ENCODE peak calls at places on chromosomes 3 and 15, in nine cellular contexts. One of them, this sample, is unnamed.

GRCh38 chr15:61480863-61481262 is 251.8 kb upstream of the RORA start:
- DNase-seq in endothelial cell: no peak
- DNase-seq in GM13977: no peak
- DNase-seq in upper lobe of left lung: no peak
- DNase-seq in fibroblast of mammary gland: no peak
- DNase-seq in cardiac fibroblast: no peak
- DNase-seq in fibroblast of pulmonary artery: no peak
- DNase-seq in nephron progenitor cell: no peak
- DNase-seq in foreskin fibroblast: no peak
- DNase-seq in this sample: no peak

GRCh38 chr15:70954176-70954575 is 61.5 kb downstream of the LRRC49 start:
- DNase-seq in nephron progenitor cell: no peak
- DNase-seq in endothelial cell: no peak
- DNase-seq in fibroblast of pulmonary artery: no peak
- DNase-seq in upper lobe of left lung: no peak
- DNase-seq in GM13977: no peak
- DNase-seq in cardiac fibroblast: no peak
- DNase-seq in foreskin fibroblast: no peak
- DNase-seq in fibroblast of mammary gland: no peak
- DNase-seq in this sample: peak

GRCh38 chr15:27486676-27487290 is 515.8 kb downstream of the GABRG3 start:
- DNase-seq in foreskin fibroblast: no peak
- DNase-seq in fibroblast of pulmonary artery: no peak
- DNase-seq in upper lobe of left lung: no peak
- DNase-seq in cardiac fibroblast: no peak
- DNase-seq in fibroblast of mammary gland: no peak
- DNase-seq in endothelial cell: no peak
- DNase-seq in nephron progenitor cell: no peak
- DNase-seq in GM13977: no peak
- DNase-seq in this sample: no peak

GRCh38 chr15:67820992-67821783 is 4.1 kb upstream of the SKOR1 start:
- DNase-seq in upper lobe of left lung: no peak
- DNase-seq in fibroblast of mammary gland: peak
- DNase-seq in foreskin fibroblast: no peak
- DNase-seq in endothelial cell: peak
- DNase-seq in nephron progenitor cell: peak
- DNase-seq in cardiac fibroblast: peak
- DNase-seq in fibroblast of pulmonary artery: peak
- DNase-seq in GM13977: peak
- DNase-seq in this sample: peak

GRCh38 chr3:171320721-171321120 is 139.5 kb downstream of the TNIK start:
- DNase-seq in upper lobe of left lung: peak
- DNase-seq in endothelial cell: no peak
- DNase-seq in GM13977: no peak
- DNase-seq in nephron progenitor cell: no peak
- DNase-seq in fibroblast of mammary gland: no peak
- DNase-seq in foreskin fibroblast: no peak
- DNase-seq in cardiac fibroblast: peak
- DNase-seq in fibroblast of pulmonary artery: peak
- DNase-seq in this sample: peak

GRCh38 chr3:170207717-170208116 is 14.5 kb upstream of the PRKCI start:
- DNase-seq in foreskin fibroblast: no peak
- DNase-seq in nephron progenitor cell: no peak
- DNase-seq in GM13977: no peak
- DNase-seq in endothelial cell: no peak
- DNase-seq in cardiac fibroblast: no peak
- DNase-seq in fibroblast of pulmonary artery: no peak
- DNase-seq in upper lobe of left lung: no peak
- DNase-seq in fibroblast of mammary gland: no peak
- DNase-seq in this sample: no peak

GRCh38 chr3:110138966-110139555 is 801.7 kb upstream of the DPPA4 start:
- DNase-seq in fibroblast of pulmonary artery: no peak
- DNase-seq in upper lobe of left lung: peak
- DNase-seq in nephron progenitor cell: no peak
- DNase-seq in fibroblast of mammary gland: no peak
- DNase-seq in GM13977: no peak
- DNase-seq in endothelial cell: no peak
- DNase-seq in foreskin fibroblast: no peak
- DNase-seq in cardiac fibroblast: no peak
- DNase-seq in this sample: no peak

GRCh38 chr3:46989146-46989810 is 9.8 kb downstream of the NBEAL2 start:
- DNase-seq in cardiac fibroblast: no peak
- DNase-seq in foreskin fibroblast: no peak
- DNase-seq in nephron progenitor cell: no peak
- DNase-seq in upper lobe of left lung: no peak
- DNase-seq in fibroblast of pulmonary artery: no peak
- DNase-seq in fibroblast of mammary gland: no peak
- DNase-seq in GM13977: no peak
- DNase-seq in endothelial cell: no peak
- DNase-seq in this sample: no peak

GRCh38 chr15:85402195-85402921 is 22.0 kb downstream of the AKAP13 start:
- DNase-seq in upper lobe of left lung: no peak
- DNase-seq in nephron progenitor cell: no peak
- DNase-seq in fibroblast of mammary gland: no peak
- DNase-seq in endothelial cell: no peak
- DNase-seq in GM13977: no peak
- DNase-seq in foreskin fibroblast: no peak
- DNase-seq in fibroblast of pulmonary artery: peak
- DNase-seq in cardiac fibroblast: no peak
- DNase-seq in this sample: peak

GRCh38 chr3:102174832-102175374 is 259.9 kb upstream of the ZPLD1 start:
- DNase-seq in nephron progenitor cell: no peak
- DNase-seq in upper lobe of left lung: no peak
- DNase-seq in foreskin fibroblast: no peak
- DNase-seq in fibroblast of mammary gland: no peak
- DNase-seq in endothelial cell: no peak
- DNase-seq in GM13977: no peak
- DNase-seq in cardiac fibroblast: no peak
- DNase-seq in fibroblast of pulmonary artery: peak
- DNase-seq in this sample: no peak

GRCh38 chr15:35168464-35168863 is 83.4 kb upstream of the NANOGP8 start:
- DNase-seq in cardiac fibroblast: peak
- DNase-seq in fibroblast of pulmonary artery: peak
- DNase-seq in foreskin fibroblast: peak
- DNase-seq in GM13977: no peak
- DNase-seq in endothelial cell: no peak
- DNase-seq in upper lobe of left lung: no peak
- DNase-seq in fibroblast of mammary gland: peak
- DNase-seq in nephron progenitor cell: no peak
- DNase-seq in this sample: peak

GRCh38 chr15:71291723-71292122 is 176.5 kb downstream of the THSD4 start:
- DNase-seq in fibroblast of mammary gland: no peak
- DNase-seq in endothelial cell: no peak
- DNase-seq in upper lobe of left lung: no peak
- DNase-seq in fibroblast of pulmonary artery: no peak
- DNase-seq in foreskin fibroblast: no peak
- DNase-seq in GM13977: no peak
- DNase-seq in cardiac fibroblast: no peak
- DNase-seq in nephron progenitor cell: no peak
- DNase-seq in this sample: no peak

GRCh38 chr3:137205394-137206060 is 247.7 kb downstream of the IL20RB start:
- DNase-seq in endothelial cell: no peak
- DNase-seq in GM13977: no peak
- DNase-seq in upper lobe of left lung: no peak
- DNase-seq in fibroblast of mammary gland: no peak
- DNase-seq in nephron progenitor cell: no peak
- DNase-seq in foreskin fibroblast: no peak
- DNase-seq in cardiac fibroblast: no peak
- DNase-seq in fibroblast of pulmonary artery: no peak
- DNase-seq in this sample: peak

GRCh38 chr3:44445786-44446185 is 31.7 kb downstream of the ZNF445 start:
- DNase-seq in foreskin fibroblast: no peak
- DNase-seq in endothelial cell: no peak
- DNase-seq in upper lobe of left lung: no peak
- DNase-seq in nephron progenitor cell: no peak
- DNase-seq in fibroblast of mammary gland: no peak
- DNase-seq in fibroblast of pulmonary artery: no peak
- DNase-seq in GM13977: no peak
- DNase-seq in cardiac fibroblast: no peak
- DNase-seq in this sample: no peak

GRCh38 chr3:136994772-136995516 is 37.2 kb downstream of the IL20RB start:
- DNase-seq in foreskin fibroblast: peak
- DNase-seq in upper lobe of left lung: peak
- DNase-seq in fibroblast of mammary gland: peak
- DNase-seq in fibroblast of pulmonary artery: peak
- DNase-seq in GM13977: no peak
- DNase-seq in endothelial cell: no peak
- DNase-seq in cardiac fibroblast: peak
- DNase-seq in nephron progenitor cell: no peak
- DNase-seq in this sample: peak

GRCh38 chr3:52038227-52038626 is 18.1 kb downstream of the DUSP7 start:
- DNase-seq in nephron progenitor cell: no peak
- DNase-seq in cardiac fibroblast: no peak
- DNase-seq in upper lobe of left lung: no peak
- DNase-seq in foreskin fibroblast: no peak
- DNase-seq in fibroblast of mammary gland: no peak
- DNase-seq in GM13977: no peak
- DNase-seq in endothelial cell: no peak
- DNase-seq in fibroblast of pulmonary artery: no peak
- DNase-seq in this sample: no peak

DNA sequence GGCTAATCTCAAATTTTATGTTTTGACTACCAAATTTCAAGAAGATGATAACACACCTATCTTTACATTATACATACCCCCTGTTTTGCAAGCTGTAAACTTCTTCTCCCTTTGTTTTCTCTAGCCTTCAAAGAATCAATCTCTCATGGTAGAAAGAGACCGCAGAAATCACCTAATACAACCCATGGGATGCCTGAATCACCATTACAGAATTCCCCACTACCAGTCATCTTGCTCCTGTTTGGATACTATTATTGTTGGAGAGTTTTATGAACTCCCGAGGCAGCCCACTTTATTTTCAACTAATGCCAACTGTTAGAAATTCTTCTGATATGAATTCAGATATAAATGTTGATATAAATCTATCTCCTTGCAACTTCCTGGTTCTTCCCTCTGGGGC is 110.9 kb downstream of the FRMD5 start:
- DNase-seq in cardiac fibroblast: no peak
- DNase-seq in GM13977: no peak
- DNase-seq in endothelial cell: no peak
- DNase-seq in foreskin fibroblast: no peak
- DNase-seq in fibroblast of mammary gland: no peak
- DNase-seq in nephron progenitor cell: no peak
- DNase-seq in fibroblast of pulmonary artery: no peak
- DNase-seq in upper lobe of left lung: no peak
- DNase-seq in this sample: no peak
- TF ChIP-seq CTCF in cardiac fibroblast: no peak
- TF ChIP-seq CTCF in GM13977: no peak
- TF ChIP-seq CTCF in endothelial cell: no peak
- TF ChIP-seq CTCF in foreskin fibroblast: no peak
- TF ChIP-seq CTCF in fibroblast of mammary gland: no peak
- TF ChIP-seq CTCF in nephron progenitor cell: no peak
- TF ChIP-seq CTCF in fibroblast of pulmonary artery: no peak
- TF ChIP-seq CTCF in upper lobe of left lung: no peak
- TF ChIP-seq CTCF in this sample: no peak

DNA sequence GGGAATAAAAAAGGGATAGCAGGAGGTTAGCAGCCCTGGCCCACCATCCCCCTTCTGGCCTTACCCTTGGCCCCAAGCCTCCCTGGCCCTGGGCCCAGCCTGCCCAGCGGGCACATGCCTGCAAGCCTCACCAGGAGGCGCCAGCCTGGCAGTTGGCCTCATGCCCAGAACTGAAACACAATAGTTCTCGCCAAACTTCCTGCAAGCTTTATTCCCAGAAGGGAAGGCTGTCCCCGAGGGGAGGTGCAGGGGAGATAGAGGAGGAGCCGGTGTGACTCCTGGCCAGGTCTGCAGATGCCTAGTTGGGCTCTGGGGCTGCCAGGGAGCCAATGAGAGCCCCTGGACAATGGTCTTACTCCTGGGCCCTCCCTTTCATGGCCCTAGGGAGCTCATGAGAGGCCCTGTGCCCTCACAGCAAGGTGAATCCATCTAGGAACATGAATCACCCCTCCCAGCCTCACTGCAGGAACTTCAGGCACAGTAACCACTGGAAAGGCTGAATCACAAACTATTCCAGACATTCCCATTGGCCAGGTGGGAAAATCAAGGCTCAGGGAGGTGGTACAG is 4.0 kb downstream of the CCDC33 start:
- DNase-seq in nephron progenitor cell: no peak
- DNase-seq in GM13977: no peak
- DNase-seq in fibroblast of mammary gland: peak
- DNase-seq in fibroblast of pulmonary artery: peak
- DNase-seq in foreskin fibroblast: peak
- DNase-seq in upper lobe of left lung: peak
- DNase-seq in endothelial cell: peak
- DNase-seq in cardiac fibroblast: peak
- DNase-seq in this sample: peak
- TF ChIP-seq CTCF in nephron progenitor cell: no peak
- TF ChIP-seq CTCF in GM13977: no peak
- TF ChIP-seq CTCF in fibroblast of mammary gland: peak
- TF ChIP-seq CTCF in fibroblast of pulmonary artery: peak
- TF ChIP-seq CTCF in foreskin fibroblast: peak
- TF ChIP-seq CTCF in upper lobe of left lung: peak
- TF ChIP-seq CTCF in endothelial cell: no peak
- TF ChIP-seq CTCF in cardiac fibroblast: peak
- TF ChIP-seq CTCF in this sample: peak

GRCh38 chr3:88469216-88469615 is 319.5 kb downstream of the C3orf38 start:
- DNase-seq in cardiac fibroblast: no peak
- DNase-seq in fibroblast of mammary gland: no peak
- DNase-seq in GM13977: no peak
- DNase-seq in foreskin fibroblast: no peak
- DNase-seq in endothelial cell: no peak
- DNase-seq in nephron progenitor cell: no peak
- DNase-seq in fibroblast of pulmonary artery: no peak
- DNase-seq in upper lobe of left lung: no peak
- DNase-seq in this sample: no peak

GRCh38 chr3:88462241-88462640 is 312.5 kb downstream of the C3orf38 start:
- DNase-seq in endothelial cell: no peak
- DNase-seq in fibroblast of mammary gland: no peak
- DNase-seq in foreskin fibroblast: no peak
- DNase-seq in upper lobe of left lung: no peak
- DNase-seq in cardiac fibroblast: no peak
- DNase-seq in GM13977: no peak
- DNase-seq in fibroblast of pulmonary artery: no peak
- DNase-seq in nephron progenitor cell: no peak
- DNase-seq in this sample: no peak

DNA sequence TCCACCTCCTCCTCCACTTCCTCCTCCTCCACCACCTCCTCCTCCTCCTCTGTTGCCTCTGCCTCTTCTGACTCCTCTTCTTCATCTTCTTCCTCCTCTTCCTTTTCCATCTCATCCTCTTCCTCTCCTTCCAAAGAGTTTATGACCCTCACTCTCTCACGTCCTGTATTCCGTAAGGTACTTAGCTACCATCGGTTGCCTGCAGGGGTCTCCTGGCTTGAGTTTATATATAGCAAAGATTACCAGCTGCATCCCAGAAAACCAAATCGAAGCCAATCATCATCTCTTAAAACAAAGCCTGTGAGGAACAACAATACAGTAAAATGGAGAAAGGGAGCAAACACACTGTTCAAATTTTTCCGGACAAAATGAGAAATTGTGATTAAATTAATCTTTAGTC is 317.4 kb downstream of the C3orf38 start:
- DNase-seq in endothelial cell: no peak
- DNase-seq in GM13977: no peak
- DNase-seq in fibroblast of pulmonary artery: no peak
- DNase-seq in cardiac fibroblast: no peak
- DNase-seq in fibroblast of mammary gland: no peak
- DNase-seq in nephron progenitor cell: no peak
- DNase-seq in foreskin fibroblast: no peak
- DNase-seq in upper lobe of left lung: no peak
- DNase-seq in this sample: no peak
- TF ChIP-seq CTCF in endothelial cell: no peak
- TF ChIP-seq CTCF in GM13977: no peak
- TF ChIP-seq CTCF in fibroblast of pulmonary artery: no peak
- TF ChIP-seq CTCF in cardiac fibroblast: no peak
- TF ChIP-seq CTCF in fibroblast of mammary gland: no peak
- TF ChIP-seq CTCF in nephron progenitor cell: no peak
- TF ChIP-seq CTCF in foreskin fibroblast: no peak
- TF ChIP-seq CTCF in upper lobe of left lung: no peak
- TF ChIP-seq CTCF in this sample: no peak

GRCh38 chr3:55885721-55886120 is 398.6 kb upstream of the WNT5A start:
- DNase-seq in foreskin fibroblast: peak
- DNase-seq in GM13977: no peak
- DNase-seq in fibroblast of mammary gland: peak
- DNase-seq in fibroblast of pulmonary artery: peak
- DNase-seq in endothelial cell: no peak
- DNase-seq in nephron progenitor cell: no peak
- DNase-seq in upper lobe of left lung: peak
- DNase-seq in cardiac fibroblast: no peak
- DNase-seq in this sample: peak
- TF ChIP-seq CTCF in foreskin fibroblast: peak
- TF ChIP-seq CTCF in GM13977: no peak
- TF ChIP-seq CTCF in fibroblast of mammary gland: peak
- TF ChIP-seq CTCF in fibroblast of pulmonary artery: no peak
- TF ChIP-seq CTCF in endothelial cell: no peak
- TF ChIP-seq CTCF in nephron progenitor cell: no peak
- TF ChIP-seq CTCF in upper lobe of left lung: no peak
- TF ChIP-seq CTCF in cardiac fibroblast: peak
- TF ChIP-seq CTCF in this sample: peak